ENCODE peak calls at places on chromosomes 5 and 9, in six cellular contexts. Z is retinal pigment epithelial cell; I is Peyer's patch; T is NAMALWA; O is EL; B is CD8-positive, alpha-beta memory T cell. P is an unnamed sample.

GRCh38 chr9:86600977-86601376 is 246.8 kb upstream of the TUT7 start:
- DNase-seq in Z (no peak), I (no peak), T (no peak), O (no peak), B (no peak), P (no peak)

GRCh38 chr5:176779537-176779936 is 30.8 kb upstream of the UNC5A start:
- DNase-seq in Z (no peak), I (no peak), T (no peak), O (no peak), B (peak), P (no peak)

GRCh38 chr5:51806677-51807076 is 423.4 kb downstream of the ISL1 start:
- DNase-seq in Z (no peak), I (no peak), T (no peak), O (no peak), B (no peak), P (no peak)

GRCh38 chr5:51495672-51496071 is 112.4 kb downstream of the ISL1 start:
- DNase-seq in Z (peak), I (no peak), T (no peak), O (peak), B (no peak), P (no peak)

GRCh38 chr9:138043411-138044345 is 166.1 kb downstream of the CACNA1B start:
- DNase-seq in Z (no peak), I (peak), T (no peak), O (no peak), B (no peak), P (no peak)

GRCh38 chr5:125267636-125268248 is 521.3 kb upstream of the ZNF608 start:
- DNase-seq in Z (no peak), I (no peak), T (no peak), O (no peak), B (no peak), P (no peak)

GRCh38 chr9:87179556-87180340 is 232.4 kb upstream of the GAS1 start:
- DNase-seq in Z (no peak), I (no peak), T (no peak), O (peak), B (no peak), P (no peak)

GRCh38 chr9:127194881-127195713 is 69.5 kb upstream of the GARNL3 start:
- DNase-seq in Z (no peak), I (no peak), T (no peak), O (peak), B (no peak), P (no peak)

GRCh38 chr9:71690058-71690691 is 78.1 kb downstream of the CEMIP2 start:
- DNase-seq in Z (no peak), I (no peak), T (no peak), O (peak), B (no peak), P (no peak)

GRCh38 chr5:44546283-44546682 is 157.1 kb upstream of the FGF10 start:
- DNase-seq in Z (no peak), I (no peak), T (no peak), O (no peak), B (no peak), P (no peak)

GRCh38 chr9:20568406-20568805 is 53.9 kb downstream of the MLLT3 start:
- DNase-seq in Z (no peak), I (no peak), T (no peak), O (peak), B (no peak), P (no peak)

GRCh38 chr9:22342489-22343217 is 104.0 kb upstream of the DMRTA1 start:
- DNase-seq in Z (peak), I (no peak), T (no peak), O (peak), B (no peak), P (no peak)

GRCh38 chr9:79220246-79220645 is 351.5 kb upstream of the TLE4 start:
- DNase-seq in Z (no peak), I (no peak), T (no peak), O (peak), B (no peak), P (no peak)

GRCh38 chr5:174572591-174572990 is 151.8 kb upstream of the MSX2 start:
- DNase-seq in Z (no peak), I (no peak), T (no peak), O (no peak), B (no peak), P (no peak)

GRCh38 chr5:167951121-167951520 is 340.3 kb upstream of the WWC1 start:
- DNase-seq in Z (no peak), I (no peak), T (no peak), O (no peak), B (no peak), P (no peak)

GRCh38 chr5:84131372-84131771 is 253.3 kb downstream of the EDIL3 start:
- DNase-seq in Z (no peak), I (no peak), T (no peak), O (no peak), B (no peak), P (no peak)

GRCh38 chr5:684771-685216 is 8.4 kb downstream of the TPPP start:
- DNase-seq in Z (no peak), I (peak), T (no peak), O (no peak), B (no peak), P (no peak)

GRCh38 chr5:33806736-33807442 is 84.9 kb downstream of the ADAMTS12 start:
- DNase-seq in Z (no peak), I (no peak), T (no peak), O (peak), B (no peak), P (no peak)

GRCh38 chr9:28212979-28213378 is 639.7 kb upstream of the C9orf72 start:
- DNase-seq in Z (peak), I (no peak), T (no peak), O (peak), B (no peak), P (no peak)

GRCh38 chr5:14685757-14686156 is 21.2 kb downstream of the OTULIN start:
- DNase-seq in Z (no peak), I (no peak), T (peak), O (peak), B (no peak), P (no peak)

GRCh38 chr5:169531631-169532030 is 51.9 kb upstream of the SPDL1 start:
- DNase-seq in Z (no peak), I (no peak), T (no peak), O (no peak), B (no peak), P (no peak)

GRCh38 chr5:81313686-81314085 is 12.3 kb downstream of the ZCCHC9 start:
- DNase-seq in Z (no peak), I (no peak), T (no peak), O (no peak), B (no peak), P (no peak)

GRCh38 chr9:128917151-128917849 is 3.5 kb upstream of the PHYHD1 start:
- DNase-seq in Z (no peak), I (no peak), T (no peak), O (no peak), B (no peak), P (no peak)

GRCh38 chr5:1300581-1301083 is 5.8 kb upstream of the TERT start:
- DNase-seq in Z (no peak), I (no peak), T (no peak), O (no peak), B (peak), P (no peak)

GRCh38 chr5:430214-430925 is 12.6 kb upstream of the EXOC3 start:
- DNase-seq in Z (no peak), I (no peak), T (no peak), O (no peak), B (no peak), P (no peak)

GRCh38 chr9:94085062-94085639 is 887 bp downstream of the PTPDC1 start:
- DNase-seq in Z (no peak), I (no peak), T (no peak), O (peak), B (no peak), P (no peak)